ENCODE peak calls at places on chromosomes 12 and 14, in four cellular contexts. M, V, Y and O are unnamed samples.

GRCh38 chr12:105204916-105205315 is 31.1 kb downstream of the APPL2 start:
- DNase-seq in M (peak), V (no peak), Y (no peak), O (peak)

GRCh38 chr12:95169368-95169767 is 47.9 kb downstream of the FGD6 start:
- DNase-seq in M (peak), V (no peak), Y (no peak), O (peak)

GRCh38 chr14:77041837-77042557 is 13.5 kb upstream of the IRF2BPL start:
- DNase-seq in M (peak), V (peak), Y (no peak), O (peak)

GRCh38 chr12:114041136-114041535 is 75.0 kb upstream of the RBM19 start:
- DNase-seq in M (no peak), V (no peak), Y (no peak), O (no peak)

GRCh38 chr12:76020281-76020680 is 11.3 kb downstream of the PHLDA1 start:
- DNase-seq in M (no peak), V (no peak), Y (no peak), O (no peak)

GRCh38 chr12:52870361-52871290 is 21.8 kb upstream of the KRT78 start:
- DNase-seq in M (no peak), V (no peak), Y (no peak), O (no peak)

GRCh38 chr12:75725505-75726120 is 214.2 kb upstream of the KRR1 start:
- DNase-seq in M (peak), V (no peak), Y (no peak), O (no peak)

GRCh38 chr14:95361373-95362179 is 41.9 kb upstream of the CLMN start:
- DNase-seq in M (no peak), V (no peak), Y (no peak), O (no peak)

GRCh38 chr12:75971253-75971652 is 60.3 kb downstream of the PHLDA1 start:
- DNase-seq in M (no peak), V (no peak), Y (no peak), O (no peak)

GRCh38 chr12:11695321-11695720 is 45.8 kb downstream of the ETV6 start:
- DNase-seq in M (no peak), V (no peak), Y (no peak), O (no peak)

GRCh38 chr12:123363385-123363742 is 1.3 kb downstream of the SBNO1 start:
- DNase-seq in M (no peak), V (no peak), Y (no peak), O (no peak)

GRCh38 chr14:100281286-100282082 is 24.8 kb downstream of the SLC25A29 start:
- DNase-seq in M (no peak), V (no peak), Y (no peak), O (no peak)

GRCh38 chr12:125104978-125105377 is 39.7 kb downstream of the AACS start:
- DNase-seq in M (no peak), V (no peak), Y (no peak), O (no peak)

GRCh38 chr14:47674546-47675238 is 713 bp downstream of the MDGA2 start:
- DNase-seq in M (no peak), V (no peak), Y (no peak), O (no peak)

GRCh38 chr14:78141590-78141989 is 28.6 kb upstream of the NRXN3 start:
- DNase-seq in M (no peak), V (no peak), Y (no peak), O (no peak)

GRCh38 chr12:1553546-1553945 is 40.8 kb downstream of the FBXL14 start:
- DNase-seq in M (no peak), V (no peak), Y (no peak), O (no peak)

GRCh38 chr12:45336762-45337596 is 121.1 kb downstream of the ANO6 start:
- DNase-seq in M (peak), V (no peak), Y (no peak), O (peak)

GRCh38 chr12:74537126-74537706 is 419 bp upstream of the ATXN7L3B start:
- DNase-seq in M (peak), V (no peak), Y (no peak), O (peak)
- TF ChIP-seq CTCF in M (peak), V (peak), Y (peak), O (peak)

GRCh38 chr14:99024926-99025325 is 247.1 kb downstream of the BCL11B start:
- DNase-seq in M (no peak), V (peak), Y (no peak), O (no peak)

GRCh38 chr14:99023371-99023770 is 248.6 kb downstream of the BCL11B start:
- DNase-seq in M (no peak), V (no peak), Y (no peak), O (no peak)

GRCh38 chr14:99026471-99026870 is 245.5 kb downstream of the BCL11B start:
- DNase-seq in M (no peak), V (peak), Y (no peak), O (no peak)

GRCh38 chr14:99028041-99028440 is 244.0 kb downstream of the BCL11B start:
- DNase-seq in M (no peak), V (peak), Y (no peak), O (no peak)

DNA sequence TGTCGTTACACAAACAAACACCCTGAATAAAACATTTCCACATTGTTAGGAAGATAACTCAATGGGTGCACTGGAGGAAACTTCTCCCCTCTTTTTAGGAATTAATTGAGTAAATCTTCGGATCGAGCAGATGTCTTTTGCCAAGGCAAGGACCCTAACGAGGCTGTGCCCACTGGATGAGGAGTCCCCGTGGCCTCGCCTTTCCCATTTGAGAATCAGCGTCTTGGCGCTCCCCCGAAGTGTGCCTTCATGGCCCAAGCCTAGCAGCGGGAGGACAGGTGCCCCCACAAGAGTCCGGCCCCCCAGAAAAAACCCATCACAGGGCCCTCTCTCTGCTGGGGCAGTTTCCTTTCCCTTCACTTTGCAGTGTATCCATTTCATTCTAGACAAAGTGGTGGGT is 246.6 kb downstream of the BCL11B start:
- DNase-seq in M (no peak), V (peak), Y (no peak), O (no peak)
- H3K4me3 ChIP-seq in M (no peak), V (no peak), Y (no peak), O (no peak)

GRCh38 chr14:73774671-73775070 is 60.5 kb upstream of the PNMA1 start:
- DNase-seq in M (no peak), V (no peak), Y (no peak), O (no peak)
- TF ChIP-seq CTCF in M (no peak), V (no peak), Y (no peak), O (no peak)

GRCh38 chr12:130813436-130813835 is 25.6 kb downstream of the STX2 start:
- DNase-seq in M (no peak), V (no peak), Y (no peak), O (no peak)
- H3K4me3 ChIP-seq in M (no peak), V (no peak), Y (no peak), O (no peak)

GRCh38 chr12:6470375-6471163 is at the start of gene VAMP1:
- DNase-seq in M (peak), V (peak), Y (peak), O (peak)
- TF ChIP-seq CTCF in M (no peak), V (peak), Y (no peak), O (no peak)

GRCh38 chr12:64876388-64877071 is 52.1 kb downstream of the TBC1D30 start:
- DNase-seq in M (no peak), V (no peak), Y (no peak), O (no peak)
- H3K4me3 ChIP-seq in M (no peak), V (no peak), Y (no peak), O (no peak)

GRCh38 chr12:103505371-103506236 is 9.8 kb upstream of the C12orf42 start:
- DNase-seq in M (no peak), V (no peak), Y (no peak), O (no peak)
- TF ChIP-seq CTCF in M (no peak), V (no peak), Y (no peak), O (no peak)

GRCh38 chr12:116600959-116601358 is 41.8 kb downstream of the MAP1LC3B2 start:
- DNase-seq in M (no peak), V (no peak), Y (no peak), O (no peak)

GRCh38 chr12:116599285-116600122 is 40.3 kb downstream of the MAP1LC3B2 start:
- DNase-seq in M (peak), V (peak), Y (peak), O (peak)

GRCh38 chr12:116601524-116601923 is 42.3 kb downstream of the MAP1LC3B2 start:
- DNase-seq in M (peak), V (no peak), Y (no peak), O (no peak)

GRCh38 chr12:116597886-116598285 is 38.7 kb downstream of the MAP1LC3B2 start:
- DNase-seq in M (no peak), V (no peak), Y (no peak), O (no peak)

DNA sequence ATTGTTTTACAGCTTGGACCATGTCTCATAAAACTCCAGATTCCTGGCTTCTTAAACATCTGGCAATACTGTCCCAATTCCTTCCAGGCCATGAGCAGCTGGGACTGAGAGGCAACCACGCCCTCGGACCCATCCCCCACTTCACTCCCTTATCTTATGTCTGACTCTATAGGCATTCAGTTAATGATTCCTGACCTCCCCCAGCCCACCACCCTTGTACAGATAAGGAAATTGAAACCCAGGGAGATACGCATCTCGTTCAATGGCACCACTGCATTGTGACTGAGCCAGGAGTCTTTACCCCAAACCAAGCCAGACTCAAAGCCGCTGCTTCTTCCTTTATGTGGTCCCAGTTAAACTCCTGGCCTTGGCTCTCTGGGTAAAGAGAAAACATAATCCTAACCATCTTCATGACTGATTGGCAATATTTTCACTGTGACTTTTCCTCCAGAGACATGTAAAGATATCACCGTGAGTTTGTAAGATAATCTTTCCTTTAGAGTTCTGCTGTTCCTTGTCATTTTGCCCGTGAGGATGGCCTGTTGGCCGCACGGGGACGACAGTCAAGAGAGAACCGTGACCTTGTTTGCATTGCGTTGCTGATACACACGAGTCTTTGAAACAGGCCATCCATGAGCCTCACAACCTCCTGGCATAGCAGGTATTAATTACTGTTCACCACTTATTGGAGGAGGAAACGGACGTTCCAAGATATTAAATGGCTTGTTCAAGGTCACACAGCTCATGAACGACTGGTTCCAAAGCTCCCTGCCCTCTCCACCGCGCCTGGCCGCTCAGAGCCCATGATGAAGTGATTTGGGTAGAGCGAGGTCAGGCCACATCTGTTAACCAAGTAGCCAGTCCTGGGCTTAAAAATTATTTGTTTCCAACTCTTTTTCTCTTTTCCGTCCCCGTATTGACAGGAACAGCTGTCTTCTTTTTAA is 39.4 kb downstream of the MAP1LC3B2 start:
- DNase-seq in M (no peak), V (no peak), Y (no peak), O (no peak)
- H3K4me3 ChIP-seq in M (peak), V (peak), Y (peak), O (no peak)